ENCODE peak calls at places on chromosomes 7 and 10, in five cellular contexts. One of them, this sample, is unnamed.

GRCh38 chr10:103265712-103266329 is 11.1 kb upstream of the INA start:
- DNase-seq in stomach: peak
- DNase-seq in CD4-positive, alpha-beta T cell: peak
- DNase-seq in GM13977: peak
- DNase-seq in thoracic aorta: no peak
- DNase-seq in this sample: peak

GRCh38 chr7:134502463-134502862 is 24.9 kb upstream of the AKR1B10 start:
- DNase-seq in stomach: no peak
- DNase-seq in CD4-positive, alpha-beta T cell: no peak
- DNase-seq in GM13977: no peak
- DNase-seq in thoracic aorta: no peak
- DNase-seq in this sample: no peak

GRCh38 chr7:19327011-19327410 is 181.8 kb upstream of the FERD3L start:
- DNase-seq in stomach: no peak
- DNase-seq in CD4-positive, alpha-beta T cell: no peak
- DNase-seq in GM13977: no peak
- DNase-seq in thoracic aorta: no peak
- DNase-seq in this sample: no peak

GRCh38 chr7:111801277-111801676 is 239.0 kb upstream of the IMMP2L start:
- DNase-seq in stomach: no peak
- DNase-seq in CD4-positive, alpha-beta T cell: no peak
- DNase-seq in GM13977: no peak
- DNase-seq in thoracic aorta: no peak
- DNase-seq in this sample: no peak

GRCh38 chr10:89296227-89296648 is 5.6 kb upstream of the IFIT2 start:
- DNase-seq in stomach: no peak
- DNase-seq in CD4-positive, alpha-beta T cell: no peak
- DNase-seq in GM13977: no peak
- DNase-seq in thoracic aorta: no peak
- DNase-seq in this sample: no peak

GRCh38 chr10:114681542-114681941 is 23.5 kb upstream of the ABLIM1 start:
- DNase-seq in stomach: no peak
- DNase-seq in CD4-positive, alpha-beta T cell: no peak
- DNase-seq in GM13977: no peak
- DNase-seq in thoracic aorta: no peak
- DNase-seq in this sample: no peak

GRCh38 chr7:91517408-91517807 is 253.2 kb downstream of the FZD1 start:
- DNase-seq in stomach: no peak
- DNase-seq in CD4-positive, alpha-beta T cell: no peak
- DNase-seq in GM13977: no peak
- DNase-seq in thoracic aorta: no peak
- DNase-seq in this sample: no peak

GRCh38 chr7:44727346-44728262 is 21.0 kb upstream of the ZMIZ2 start:
- DNase-seq in stomach: no peak
- DNase-seq in CD4-positive, alpha-beta T cell: no peak
- DNase-seq in GM13977: no peak
- DNase-seq in thoracic aorta: no peak
- DNase-seq in this sample: no peak

GRCh38 chr7:135976312-135977019 is 693 bp downstream of the MTPN start:
- DNase-seq in stomach: no peak
- DNase-seq in CD4-positive, alpha-beta T cell: peak
- DNase-seq in GM13977: peak
- DNase-seq in thoracic aorta: no peak
- DNase-seq in this sample: no peak

GRCh38 chr7:90856317-90857072 is 260.4 kb downstream of the CDK14 start:
- DNase-seq in stomach: no peak
- DNase-seq in CD4-positive, alpha-beta T cell: no peak
- DNase-seq in GM13977: no peak
- DNase-seq in thoracic aorta: no peak
- DNase-seq in this sample: no peak

GRCh38 chr10:36441557-36441956 is 683.8 kb upstream of the ANKRD30A start:
- DNase-seq in stomach: no peak
- DNase-seq in CD4-positive, alpha-beta T cell: no peak
- DNase-seq in GM13977: no peak
- DNase-seq in thoracic aorta: no peak
- DNase-seq in this sample: no peak

GRCh38 chr10:62850646-62851045 is 34.5 kb upstream of the EGR2 start:
- DNase-seq in stomach: no peak
- DNase-seq in CD4-positive, alpha-beta T cell: no peak
- DNase-seq in GM13977: no peak
- DNase-seq in thoracic aorta: no peak
- DNase-seq in this sample: no peak

GRCh38 chr7:105204520-105204919 is 184.2 kb downstream of the SRPK2 start:
- DNase-seq in stomach: no peak
- DNase-seq in CD4-positive, alpha-beta T cell: no peak
- DNase-seq in GM13977: no peak
- DNase-seq in thoracic aorta: no peak
- DNase-seq in this sample: no peak

GRCh38 chr7:55431898-55432297 is 66.8 kb downstream of the LANCL2 start:
- DNase-seq in stomach: no peak
- DNase-seq in CD4-positive, alpha-beta T cell: no peak
- DNase-seq in GM13977: no peak
- DNase-seq in thoracic aorta: no peak
- DNase-seq in this sample: no peak

GRCh38 chr10:125029584-125030242 is 87.8 kb downstream of the ZRANB1 start:
- DNase-seq in stomach: no peak
- DNase-seq in CD4-positive, alpha-beta T cell: no peak
- DNase-seq in GM13977: no peak
- DNase-seq in thoracic aorta: no peak
- DNase-seq in this sample: no peak

GRCh38 chr7:11935905-11936304 is 103.9 kb upstream of the THSD7A start:
- DNase-seq in stomach: no peak
- DNase-seq in CD4-positive, alpha-beta T cell: no peak
- DNase-seq in GM13977: no peak
- DNase-seq in thoracic aorta: no peak
- DNase-seq in this sample: no peak

GRCh38 chr10:86937502-86938154 is 19.8 kb downstream of the MMRN2 start:
- DNase-seq in stomach: no peak
- DNase-seq in CD4-positive, alpha-beta T cell: no peak
- DNase-seq in GM13977: no peak
- DNase-seq in thoracic aorta: no peak
- DNase-seq in this sample: no peak

GRCh38 chr7:74272305-74273038 is 16.7 kb upstream of the CLIP2 start:
- DNase-seq in stomach: peak
- DNase-seq in CD4-positive, alpha-beta T cell: no peak
- DNase-seq in GM13977: peak
- DNase-seq in thoracic aorta: peak
- DNase-seq in this sample: no peak

GRCh38 chr10:98425511-98426352 is 10.8 kb upstream of the PYROXD2 start:
- DNase-seq in stomach: peak
- DNase-seq in CD4-positive, alpha-beta T cell: peak
- DNase-seq in GM13977: peak
- DNase-seq in thoracic aorta: no peak
- DNase-seq in this sample: no peak

GRCh38 chr7:105228555-105228954 is 160.2 kb downstream of the SRPK2 start:
- DNase-seq in stomach: no peak
- DNase-seq in CD4-positive, alpha-beta T cell: no peak
- DNase-seq in GM13977: no peak
- DNase-seq in thoracic aorta: no peak
- DNase-seq in this sample: no peak

GRCh38 chr7:27389508-27389907 is 146.9 kb downstream of the EVX1 start:
- DNase-seq in stomach: no peak
- DNase-seq in CD4-positive, alpha-beta T cell: no peak
- DNase-seq in GM13977: no peak
- DNase-seq in thoracic aorta: no peak
- DNase-seq in this sample: no peak

GRCh38 chr7:77330169-77330882 is 85.8 kb downstream of the GSAP start:
- DNase-seq in stomach: no peak
- DNase-seq in CD4-positive, alpha-beta T cell: no peak
- DNase-seq in GM13977: peak
- DNase-seq in thoracic aorta: no peak
- DNase-seq in this sample: no peak

GRCh38 chr7:148588168-148588890 is 2.2 kb upstream of the C7orf33 start:
- DNase-seq in stomach: no peak
- DNase-seq in CD4-positive, alpha-beta T cell: no peak
- DNase-seq in GM13977: no peak
- DNase-seq in thoracic aorta: no peak
- DNase-seq in this sample: no peak

GRCh38 chr7:117068511-117069155 is 115.3 kb downstream of the ST7 start:
- DNase-seq in stomach: no peak
- DNase-seq in CD4-positive, alpha-beta T cell: no peak
- DNase-seq in GM13977: no peak
- DNase-seq in thoracic aorta: no peak
- DNase-seq in this sample: no peak

GRCh38 chr10:1124796-1125195 is 68.6 kb downstream of the WDR37 start:
- DNase-seq in stomach: no peak
- DNase-seq in CD4-positive, alpha-beta T cell: no peak
- DNase-seq in GM13977: no peak
- DNase-seq in thoracic aorta: no peak
- DNase-seq in this sample: no peak

GRCh38 chr7:128409435-128410091 is at the start of gene IMPDH1:
- DNase-seq in stomach: peak
- DNase-seq in CD4-positive, alpha-beta T cell: peak
- DNase-seq in GM13977: peak
- DNase-seq in thoracic aorta: peak
- DNase-seq in this sample: peak

GRCh38 chr10:86105640-86106039 is 261.0 kb downstream of the GRID1 start:
- DNase-seq in stomach: no peak
- DNase-seq in CD4-positive, alpha-beta T cell: no peak
- DNase-seq in GM13977: no peak
- DNase-seq in thoracic aorta: no peak
- DNase-seq in this sample: peak

GRCh38 chr10:55370021-55370420 is 569.0 kb upstream of the PCDH15 start:
- DNase-seq in stomach: no peak
- DNase-seq in CD4-positive, alpha-beta T cell: no peak
- DNase-seq in GM13977: no peak
- DNase-seq in thoracic aorta: no peak
- DNase-seq in this sample: no peak

GRCh38 chr10:18104223-18104872 is 35.9 kb upstream of the CACNB2 start:
- DNase-seq in stomach: peak
- DNase-seq in CD4-positive, alpha-beta T cell: peak
- DNase-seq in GM13977: peak
- DNase-seq in thoracic aorta: peak
- DNase-seq in this sample: no peak

GRCh38 chr10:21368728-21369425 is 156.6 kb downstream of the SKIDA1 start:
- DNase-seq in stomach: no peak
- DNase-seq in CD4-positive, alpha-beta T cell: no peak
- DNase-seq in GM13977: no peak
- DNase-seq in thoracic aorta: no peak
- DNase-seq in this sample: no peak

GRCh38 chr7:26492816-26493215 is 201.2 kb downstream of the SNX10 start:
- DNase-seq in stomach: no peak
- DNase-seq in CD4-positive, alpha-beta T cell: no peak
- DNase-seq in GM13977: no peak
- DNase-seq in thoracic aorta: no peak
- DNase-seq in this sample: no peak

GRCh38 chr7:2092279-2092678 is 140.5 kb downstream of the MAD1L1 start:
- DNase-seq in stomach: no peak
- DNase-seq in CD4-positive, alpha-beta T cell: no peak
- DNase-seq in GM13977: no peak
- DNase-seq in thoracic aorta: no peak
- DNase-seq in this sample: no peak
- TF ChIP-seq CTCF in stomach: no peak
- TF ChIP-seq CTCF in CD4-positive, alpha-beta T cell: no peak
- TF ChIP-seq CTCF in GM13977: no peak
- TF ChIP-seq CTCF in thoracic aorta: no peak
- TF ChIP-seq CTCF in this sample: no peak

DNA sequence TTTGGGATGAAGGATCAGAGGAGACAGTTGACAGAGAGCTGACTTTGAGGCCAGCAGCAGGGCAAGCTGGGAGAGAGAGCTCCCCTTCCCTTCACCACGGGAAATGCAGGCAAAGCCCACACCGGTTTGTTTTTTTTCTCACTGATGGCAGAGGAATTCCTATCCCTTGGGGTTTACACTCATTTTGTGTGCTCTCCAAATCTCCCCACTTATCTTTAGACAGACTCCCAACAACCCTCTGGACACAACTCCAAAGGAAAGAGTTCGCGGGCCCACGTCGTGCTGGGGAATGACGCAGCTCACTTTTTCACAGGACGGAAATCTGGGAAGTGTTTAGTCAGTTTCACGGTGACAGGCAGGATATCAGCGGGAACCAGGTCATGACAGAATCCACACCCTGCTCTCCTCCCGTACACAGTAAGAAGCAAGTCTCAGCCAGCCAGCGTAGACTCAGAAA is 68.3 kb upstream of the FAM171A1 start:
- DNase-seq in stomach: no peak
- DNase-seq in CD4-positive, alpha-beta T cell: no peak
- DNase-seq in GM13977: no peak
- DNase-seq in thoracic aorta: peak
- DNase-seq in this sample: no peak
- TF ChIP-seq CTCF in stomach: no peak
- TF ChIP-seq CTCF in CD4-positive, alpha-beta T cell: no peak
- TF ChIP-seq CTCF in GM13977: no peak
- TF ChIP-seq CTCF in thoracic aorta: peak
- TF ChIP-seq CTCF in this sample: peak

DNA sequence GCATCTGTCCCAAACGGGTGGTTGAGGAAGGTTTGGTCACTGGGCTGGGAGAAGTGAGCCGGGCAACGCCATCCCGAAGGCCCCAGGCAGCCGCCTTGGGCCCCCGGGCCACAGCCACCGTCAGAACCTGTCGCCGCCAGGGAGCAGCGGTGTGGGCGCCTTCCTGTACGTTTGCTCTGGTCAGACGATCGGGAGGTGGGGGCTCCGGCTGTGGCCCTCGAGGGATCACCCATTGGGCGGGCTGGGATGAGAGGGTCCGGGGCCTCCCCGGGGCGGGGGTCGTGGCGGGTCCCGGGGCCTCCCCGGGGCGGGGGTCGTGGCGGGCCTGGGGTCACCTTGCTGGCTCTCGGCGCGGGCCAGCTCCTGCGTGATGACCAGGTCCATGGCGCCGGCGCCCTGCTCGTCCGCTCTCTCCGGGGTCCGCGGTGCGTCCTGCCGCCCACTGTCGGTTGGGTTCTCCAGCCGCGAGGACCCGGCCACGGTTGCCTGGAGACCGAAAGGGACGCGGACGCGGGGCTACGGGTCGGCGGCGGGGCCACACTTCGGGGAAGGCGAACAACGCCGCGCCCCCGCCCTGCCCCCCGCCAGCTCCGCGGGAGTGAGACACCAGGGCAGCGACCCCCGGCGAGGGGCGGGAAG is at the start of gene CFAP46:
- DNase-seq in stomach: peak
- DNase-seq in CD4-positive, alpha-beta T cell: no peak
- DNase-seq in GM13977: peak
- DNase-seq in thoracic aorta: no peak
- DNase-seq in this sample: peak
- TF ChIP-seq CTCF in stomach: no peak
- TF ChIP-seq CTCF in CD4-positive, alpha-beta T cell: no peak
- TF ChIP-seq CTCF in GM13977: peak
- TF ChIP-seq CTCF in thoracic aorta: no peak
- TF ChIP-seq CTCF in this sample: no peak

GRCh38 chr7:157691521-157692155 is 354.8 kb downstream of the DNAJB6 start:
- DNase-seq in stomach: no peak
- DNase-seq in CD4-positive, alpha-beta T cell: no peak
- DNase-seq in GM13977: no peak
- DNase-seq in thoracic aorta: no peak
- DNase-seq in this sample: peak

GRCh38 chr7:157692156-157693011 is 355.6 kb downstream of the DNAJB6 start:
- DNase-seq in stomach: no peak
- DNase-seq in CD4-positive, alpha-beta T cell: no peak
- DNase-seq in GM13977: no peak
- DNase-seq in thoracic aorta: no peak
- DNase-seq in this sample: peak

GRCh38 chr7:157694389-157694665 is 357.5 kb downstream of the DNAJB6 start:
- DNase-seq in stomach: no peak
- DNase-seq in CD4-positive, alpha-beta T cell: no peak
- DNase-seq in GM13977: no peak
- DNase-seq in thoracic aorta: no peak
- DNase-seq in this sample: no peak

GRCh38 chr7:157693071-157693520 is 356.3 kb downstream of the DNAJB6 start:
- DNase-seq in stomach: peak
- DNase-seq in CD4-positive, alpha-beta T cell: no peak
- DNase-seq in GM13977: no peak
- DNase-seq in thoracic aorta: no peak
- DNase-seq in this sample: no peak

GRCh38 chr7:157693521-157694388 is 357.0 kb downstream of the DNAJB6 start:
- DNase-seq in stomach: peak
- DNase-seq in CD4-positive, alpha-beta T cell: no peak
- DNase-seq in GM13977: no peak
- DNase-seq in thoracic aorta: no peak
- DNase-seq in this sample: peak
- TF ChIP-seq CTCF in stomach: no peak
- TF ChIP-seq CTCF in CD4-positive, alpha-beta T cell: no peak
- TF ChIP-seq CTCF in GM13977: no peak
- TF ChIP-seq CTCF in thoracic aorta: no peak
- TF ChIP-seq CTCF in this sample: peak

This sample was measured in type B pancreatic cell.